ENCODE peak calls at places on chromosomes 16 and 17, in four cellular contexts. V is H9, L is hypothalamus, M is midbrain. G is an unnamed sample.

GRCh38 chr17:65293584-65294183 is 156.5 kb downstream of the RGS9 start:
- DNase-seq in V (no peak), L (no peak), M (no peak), G (no peak)

GRCh38 chr16:11685844-11686618 is 17.8 kb downstream of the SNN start:
- DNase-seq in V (no peak), M (no peak), L (no peak), G (no peak)

GRCh38 chr17:13698832-13699231 is 97.1 kb upstream of the HS3ST3A1 start:
- DNase-seq in L (no peak), V (peak; percentile 74), M (no peak), G (no peak)

GRCh38 chr16:50467943-50468748 is 80.0 kb upstream of the NKD1 start:
- DNase-seq in M (peak; percentile 35), L (peak; percentile 47), V (peak; percentile 78), G (peak; percentile 88)

GRCh38 chr16:84255050-84255810 is 15.4 kb upstream of the KCNG4 start:
- DNase-seq in V (no peak), M (no peak), L (no peak), G (no peak)

GRCh38 chr17:31241116-31241515 is 55.9 kb downstream of the OMG start:
- DNase-seq in L (no peak), M (no peak), V (no peak), G (no peak)

GRCh38 chr17:12789075-12789975 is at the start of gene ARHGAP44:
- DNase-seq in M (peak; percentile 68), V (peak; percentile 92), L (peak; percentile 70), G (peak; percentile 93)

GRCh38 chr16:51636913-51637743 is 486.1 kb upstream of the SALL1 start:
- DNase-seq in L (no peak), M (no peak), V (peak; percentile 90), G (no peak)

GRCh38 chr17:79031996-79032875 is 8.3 kb downstream of the C1QTNF1 start:
- DNase-seq in V (no peak), L (no peak), M (no peak), G (no peak)

GRCh38 chr16:21265104-21265825 is 12.8 kb downstream of the CRYM start:
- DNase-seq in V (no peak), M (no peak), L (no peak), G (no peak)

GRCh38 chr16:48386559-48387312 is 1.5 kb upstream of the SIAH1 start:
- DNase-seq in M (no peak), L (no peak), V (no peak), G (no peak)

GRCh38 chr16:55915116-55915827 is 40.1 kb upstream of the CES5A start:
- DNase-seq in M (peak; percentile 35), L (no peak), V (no peak), G (peak; percentile 69)

GRCh38 chr16:69936751-69937211 is 14.4 kb upstream of the CLEC18A start:
- DNase-seq in L (no peak), V (no peak), M (no peak), G (no peak)

GRCh38 chr17:51612692-51613091 is 352.3 kb downstream of the UTP18 start:
- DNase-seq in M (no peak), L (no peak), V (no peak), G (no peak)

GRCh38 chr17:15432807-15433547 is 34.4 kb downstream of the CDRT4 start:
- DNase-seq in L (no peak), M (no peak), V (no peak), G (no peak)

GRCh38 chr16:27195941-27196595 is 7.3 kb upstream of the KDM8 start:
- DNase-seq in L (no peak), M (no peak), V (no peak), G (no peak)

GRCh38 chr17:43782903-43783462 is 2.7 kb downstream of the CFAP97D1 start:
- DNase-seq in V (no peak), M (no peak), L (no peak), G (no peak)

GRCh38 chr16:46884513-46885293 is 541 bp downstream of the GPT2 start:
- DNase-seq in V (no peak), M (peak; percentile 72), L (peak; percentile 56), G (peak; percentile 63)

GRCh38 chr16:49937886-49938285 is 82.0 kb upstream of the ZNF423 start:
- DNase-seq in M (no peak), V (no peak), L (no peak), G (no peak)

GRCh38 chr17:39349246-39349645 is 52.2 kb downstream of the FBXL20 start:
- DNase-seq in V (no peak), M (no peak), L (no peak), G (no peak)

GRCh38 chr16:78996806-78997205 is 603.7 kb downstream of the MAF start:
- DNase-seq in V (no peak), L (no peak), M (no peak), G (no peak)

GRCh38 chr17:61414141-61414935 is 14.7 kb downstream of the TBX2 start:
- DNase-seq in M (no peak), L (no peak), V (peak; percentile 30), G (no peak)

GRCh38 chr17:56096026-56096807 is 57.1 kb upstream of the ANKFN1 start:
- DNase-seq in V (no peak), L (no peak), M (no peak), G (no peak)

GRCh38 chr17:6755731-6756184 is at the start of gene XAF1:
- DNase-seq in M (peak; percentile 3), L (no peak), V (no peak), G (peak; percentile 7)

GRCh38 chr17:1222321-1222720 is 42.5 kb upstream of the ABR start:
- DNase-seq in L (no peak), M (no peak), V (no peak), G (no peak)

G was measured in left kidney.